ENCODE peak calls at places on chromosomes 3 and 15, in ten cellular contexts. One of them, this sample, is unnamed.

GRCh38 chr3:49333091-49333490 is 6.8 kb downstream of the USP4 start:
- DNase-seq in stimulated activated CD8-positive, alpha-beta memory T cell treated with anti-CD3 and anti-CD28 coated beads, Interleukin-15, amount 100 ng/mL, for 48 hours: no peak
- DNase-seq in GM03348: no peak
- DNase-seq in kidney glomerular epithelial cell: no peak
- DNase-seq in ureter: no peak
- DNase-seq in A549: no peak
- DNase-seq in HTR-8/SVneo: no peak
- DNase-seq in CD8-positive, alpha-beta memory T cell: no peak
- DNase-seq in stimulated activated naive B cell treated with anti-CD40 and anti-IgM and Interleukin-4, amounts not matched to agents 10 μg/mL and 1 μg/mL and 100 μg/mL, for 72 hours: no peak
- DNase-seq in mucosa of descending colon: no peak
- DNase-seq in this sample: no peak

GRCh38 chr3:62795978-62796635 is 79.1 kb downstream of the CADPS start:
- DNase-seq in stimulated activated CD8-positive, alpha-beta memory T cell treated with anti-CD3 and anti-CD28 coated beads, Interleukin-15, amount 100 ng/mL, for 48 hours: no peak
- DNase-seq in GM03348: no peak
- DNase-seq in kidney glomerular epithelial cell: no peak
- DNase-seq in ureter: no peak
- DNase-seq in A549: no peak
- DNase-seq in HTR-8/SVneo: no peak
- DNase-seq in CD8-positive, alpha-beta memory T cell: no peak
- DNase-seq in stimulated activated naive B cell treated with anti-CD40 and anti-IgM and Interleukin-4, amounts not matched to agents 10 μg/mL and 1 μg/mL and 100 μg/mL, for 72 hours: no peak
- DNase-seq in mucosa of descending colon: no peak
- DNase-seq in this sample: no peak

GRCh38 chr3:115040673-115041286 is 106.3 kb downstream of the ZBTB20 start:
- DNase-seq in stimulated activated CD8-positive, alpha-beta memory T cell treated with anti-CD3 and anti-CD28 coated beads, Interleukin-15, amount 100 ng/mL, for 48 hours: no peak
- DNase-seq in GM03348: peak
- DNase-seq in kidney glomerular epithelial cell: no peak
- DNase-seq in ureter: no peak
- DNase-seq in A549: peak
- DNase-seq in HTR-8/SVneo: peak
- DNase-seq in CD8-positive, alpha-beta memory T cell: peak
- DNase-seq in stimulated activated naive B cell treated with anti-CD40 and anti-IgM and Interleukin-4, amounts not matched to agents 10 μg/mL and 1 μg/mL and 100 μg/mL, for 72 hours: no peak
- DNase-seq in mucosa of descending colon: no peak
- DNase-seq in this sample: peak

GRCh38 chr3:18732474-18732873 is 307.3 kb upstream of the SATB1 start:
- DNase-seq in stimulated activated CD8-positive, alpha-beta memory T cell treated with anti-CD3 and anti-CD28 coated beads, Interleukin-15, amount 100 ng/mL, for 48 hours: no peak
- DNase-seq in GM03348: no peak
- DNase-seq in kidney glomerular epithelial cell: no peak
- DNase-seq in ureter: no peak
- DNase-seq in A549: no peak
- DNase-seq in HTR-8/SVneo: no peak
- DNase-seq in CD8-positive, alpha-beta memory T cell: no peak
- DNase-seq in stimulated activated naive B cell treated with anti-CD40 and anti-IgM and Interleukin-4, amounts not matched to agents 10 μg/mL and 1 μg/mL and 100 μg/mL, for 72 hours: no peak
- DNase-seq in mucosa of descending colon: no peak
- DNase-seq in this sample: no peak

GRCh38 chr3:171491412-171491811 is 31.2 kb upstream of the TNIK start:
- DNase-seq in stimulated activated CD8-positive, alpha-beta memory T cell treated with anti-CD3 and anti-CD28 coated beads, Interleukin-15, amount 100 ng/mL, for 48 hours: no peak
- DNase-seq in GM03348: no peak
- DNase-seq in kidney glomerular epithelial cell: no peak
- DNase-seq in ureter: no peak
- DNase-seq in A549: no peak
- DNase-seq in HTR-8/SVneo: no peak
- DNase-seq in CD8-positive, alpha-beta memory T cell: peak
- DNase-seq in stimulated activated naive B cell treated with anti-CD40 and anti-IgM and Interleukin-4, amounts not matched to agents 10 μg/mL and 1 μg/mL and 100 μg/mL, for 72 hours: no peak
- DNase-seq in mucosa of descending colon: no peak
- DNase-seq in this sample: no peak

GRCh38 chr3:23809840-23810341 is 4.1 kb downstream of the UBE2E1 start:
- DNase-seq in stimulated activated CD8-positive, alpha-beta memory T cell treated with anti-CD3 and anti-CD28 coated beads, Interleukin-15, amount 100 ng/mL, for 48 hours: no peak
- DNase-seq in GM03348: no peak
- DNase-seq in kidney glomerular epithelial cell: no peak
- DNase-seq in ureter: no peak
- DNase-seq in A549: no peak
- DNase-seq in HTR-8/SVneo: no peak
- DNase-seq in CD8-positive, alpha-beta memory T cell: no peak
- DNase-seq in stimulated activated naive B cell treated with anti-CD40 and anti-IgM and Interleukin-4, amounts not matched to agents 10 μg/mL and 1 μg/mL and 100 μg/mL, for 72 hours: no peak
- DNase-seq in mucosa of descending colon: no peak
- DNase-seq in this sample: no peak

GRCh38 chr3:176554791-176555330 is 642.4 kb downstream of the TBL1XR1 start:
- DNase-seq in stimulated activated CD8-positive, alpha-beta memory T cell treated with anti-CD3 and anti-CD28 coated beads, Interleukin-15, amount 100 ng/mL, for 48 hours: no peak
- DNase-seq in GM03348: no peak
- DNase-seq in kidney glomerular epithelial cell: no peak
- DNase-seq in ureter: no peak
- DNase-seq in A549: no peak
- DNase-seq in HTR-8/SVneo: no peak
- DNase-seq in CD8-positive, alpha-beta memory T cell: no peak
- DNase-seq in stimulated activated naive B cell treated with anti-CD40 and anti-IgM and Interleukin-4, amounts not matched to agents 10 μg/mL and 1 μg/mL and 100 μg/mL, for 72 hours: no peak
- DNase-seq in mucosa of descending colon: no peak
- DNase-seq in this sample: no peak

GRCh38 chr3:107106316-107106715 is 270.9 kb upstream of the CCDC54 start:
- DNase-seq in stimulated activated CD8-positive, alpha-beta memory T cell treated with anti-CD3 and anti-CD28 coated beads, Interleukin-15, amount 100 ng/mL, for 48 hours: no peak
- DNase-seq in GM03348: no peak
- DNase-seq in kidney glomerular epithelial cell: no peak
- DNase-seq in ureter: no peak
- DNase-seq in A549: peak
- DNase-seq in HTR-8/SVneo: peak
- DNase-seq in CD8-positive, alpha-beta memory T cell: no peak
- DNase-seq in stimulated activated naive B cell treated with anti-CD40 and anti-IgM and Interleukin-4, amounts not matched to agents 10 μg/mL and 1 μg/mL and 100 μg/mL, for 72 hours: no peak
- DNase-seq in mucosa of descending colon: no peak
- DNase-seq in this sample: no peak

GRCh38 chr15:79680721-79681120 is 216.1 kb downstream of the MTHFS start:
- DNase-seq in stimulated activated CD8-positive, alpha-beta memory T cell treated with anti-CD3 and anti-CD28 coated beads, Interleukin-15, amount 100 ng/mL, for 48 hours: no peak
- DNase-seq in GM03348: peak
- DNase-seq in kidney glomerular epithelial cell: peak
- DNase-seq in ureter: no peak
- DNase-seq in A549: peak
- DNase-seq in HTR-8/SVneo: peak
- DNase-seq in CD8-positive, alpha-beta memory T cell: no peak
- DNase-seq in stimulated activated naive B cell treated with anti-CD40 and anti-IgM and Interleukin-4, amounts not matched to agents 10 μg/mL and 1 μg/mL and 100 μg/mL, for 72 hours: no peak
- DNase-seq in mucosa of descending colon: no peak
- DNase-seq in this sample: no peak

GRCh38 chr3:182959474-182960350 is 20.6 kb downstream of the DCUN1D1 start:
- DNase-seq in stimulated activated CD8-positive, alpha-beta memory T cell treated with anti-CD3 and anti-CD28 coated beads, Interleukin-15, amount 100 ng/mL, for 48 hours: no peak
- DNase-seq in GM03348: no peak
- DNase-seq in kidney glomerular epithelial cell: no peak
- DNase-seq in ureter: no peak
- DNase-seq in A549: no peak
- DNase-seq in HTR-8/SVneo: no peak
- DNase-seq in CD8-positive, alpha-beta memory T cell: no peak
- DNase-seq in stimulated activated naive B cell treated with anti-CD40 and anti-IgM and Interleukin-4, amounts not matched to agents 10 μg/mL and 1 μg/mL and 100 μg/mL, for 72 hours: no peak
- DNase-seq in mucosa of descending colon: no peak
- DNase-seq in this sample: no peak

GRCh38 chr15:26970712-26971210 is at the start of gene GABRG3:
- DNase-seq in stimulated activated CD8-positive, alpha-beta memory T cell treated with anti-CD3 and anti-CD28 coated beads, Interleukin-15, amount 100 ng/mL, for 48 hours: no peak
- DNase-seq in GM03348: no peak
- DNase-seq in kidney glomerular epithelial cell: no peak
- DNase-seq in ureter: no peak
- DNase-seq in A549: peak
- DNase-seq in HTR-8/SVneo: no peak
- DNase-seq in CD8-positive, alpha-beta memory T cell: no peak
- DNase-seq in stimulated activated naive B cell treated with anti-CD40 and anti-IgM and Interleukin-4, amounts not matched to agents 10 μg/mL and 1 μg/mL and 100 μg/mL, for 72 hours: no peak
- DNase-seq in mucosa of descending colon: no peak
- DNase-seq in this sample: no peak

GRCh38 chr3:4834403-4834866 is 144.8 kb upstream of the BHLHE40 start:
- DNase-seq in stimulated activated CD8-positive, alpha-beta memory T cell treated with anti-CD3 and anti-CD28 coated beads, Interleukin-15, amount 100 ng/mL, for 48 hours: peak
- DNase-seq in GM03348: no peak
- DNase-seq in kidney glomerular epithelial cell: peak
- DNase-seq in ureter: no peak
- DNase-seq in A549: no peak
- DNase-seq in HTR-8/SVneo: no peak
- DNase-seq in CD8-positive, alpha-beta memory T cell: peak
- DNase-seq in stimulated activated naive B cell treated with anti-CD40 and anti-IgM and Interleukin-4, amounts not matched to agents 10 μg/mL and 1 μg/mL and 100 μg/mL, for 72 hours: peak
- DNase-seq in mucosa of descending colon: peak
- DNase-seq in this sample: peak

GRCh38 chr3:52047295-52047960 is 8.9 kb downstream of the DUSP7 start:
- DNase-seq in stimulated activated CD8-positive, alpha-beta memory T cell treated with anti-CD3 and anti-CD28 coated beads, Interleukin-15, amount 100 ng/mL, for 48 hours: no peak
- DNase-seq in GM03348: no peak
- DNase-seq in kidney glomerular epithelial cell: peak
- DNase-seq in ureter: no peak
- DNase-seq in A549: no peak
- DNase-seq in HTR-8/SVneo: no peak
- DNase-seq in CD8-positive, alpha-beta memory T cell: no peak
- DNase-seq in stimulated activated naive B cell treated with anti-CD40 and anti-IgM and Interleukin-4, amounts not matched to agents 10 μg/mL and 1 μg/mL and 100 μg/mL, for 72 hours: no peak
- DNase-seq in mucosa of descending colon: no peak
- DNase-seq in this sample: no peak

GRCh38 chr15:92677998-92678397 is 22.4 kb upstream of the FAM174B start:
- DNase-seq in stimulated activated CD8-positive, alpha-beta memory T cell treated with anti-CD3 and anti-CD28 coated beads, Interleukin-15, amount 100 ng/mL, for 48 hours: no peak
- DNase-seq in GM03348: no peak
- DNase-seq in kidney glomerular epithelial cell: no peak
- DNase-seq in ureter: no peak
- DNase-seq in A549: no peak
- DNase-seq in HTR-8/SVneo: no peak
- DNase-seq in CD8-positive, alpha-beta memory T cell: no peak
- DNase-seq in stimulated activated naive B cell treated with anti-CD40 and anti-IgM and Interleukin-4, amounts not matched to agents 10 μg/mL and 1 μg/mL and 100 μg/mL, for 72 hours: no peak
- DNase-seq in mucosa of descending colon: no peak
- DNase-seq in this sample: no peak

GRCh38 chr3:126557415-126557745 is 1.4 kb downstream of the C3orf22 start:
- DNase-seq in stimulated activated CD8-positive, alpha-beta memory T cell treated with anti-CD3 and anti-CD28 coated beads, Interleukin-15, amount 100 ng/mL, for 48 hours: no peak
- DNase-seq in GM03348: peak
- DNase-seq in kidney glomerular epithelial cell: no peak
- DNase-seq in ureter: peak
- DNase-seq in A549: no peak
- DNase-seq in HTR-8/SVneo: no peak
- DNase-seq in CD8-positive, alpha-beta memory T cell: no peak
- DNase-seq in stimulated activated naive B cell treated with anti-CD40 and anti-IgM and Interleukin-4, amounts not matched to agents 10 μg/mL and 1 μg/mL and 100 μg/mL, for 72 hours: no peak
- DNase-seq in mucosa of descending colon: no peak
- DNase-seq in this sample: no peak